ENCODE peak calls at places on chromosomes 6 and 20, in six cellular contexts. F is NCI-H524; R is stimulated activated CD4-positive, alpha-beta T cell treated with anti-CD3 and anti-CD28 coated beads, Interleukin-12 subunit alpha, Interleukin-12 subunit beta, amount 100 ng/mL, for 4 hours; L is NCI-H460; G is heart left ventricle; M is CD4-positive, alpha-beta memory T cell. H is an unnamed sample.

GRCh38 chr6:43968110-43968965 is 158.9 kb downstream of the MRPL14 start:
- DNase-seq in F (no peak), R (no peak), L (no peak), G (no peak), M (no peak), H (no peak)

GRCh38 chr20:52540489-52540888 is 348.9 kb upstream of the ZFP64 start:
- DNase-seq in F (no peak), R (no peak), L (no peak), G (no peak), M (no peak), H (no peak)

GRCh38 chr6:136534268-136534667 is 16.0 kb downstream of the MAP7 start:
- DNase-seq in F (no peak), R (no peak), L (no peak), G (no peak), M (no peak), H (no peak)

GRCh38 chr6:26296857-26297648 is 67.9 kb upstream of the BTN3A2 start:
- DNase-seq in F (no peak), R (no peak), L (no peak), G (no peak), M (no peak), H (no peak)

GRCh38 chr6:13641315-13641714 is 26.2 kb downstream of the NOL7 start:
- DNase-seq in F (no peak), R (no peak), L (no peak), G (no peak), M (no peak), H (no peak)

GRCh38 chr6:132088150-132088549 is 137.0 kb upstream of the CCN2 start:
- DNase-seq in F (no peak), R (no peak), L (no peak), G (no peak), M (no peak), H (no peak)

GRCh38 chr6:164753517-164753916 is 555.9 kb downstream of the C6orf118 start:
- DNase-seq in F (no peak), R (no peak), L (no peak), G (no peak), M (no peak), H (no peak)

GRCh38 chr6:6407061-6407723 is 86.7 kb upstream of the F13A1 start:
- DNase-seq in F (no peak), R (no peak), L (no peak), G (no peak), M (no peak), H (no peak)

GRCh38 chr6:89239338-89239737 is 22.2 kb upstream of the GABRR1 start:
- DNase-seq in F (no peak), R (no peak), L (no peak), G (no peak), M (peak), H (no peak)

GRCh38 chr20:2379511-2380229 is 1.0 kb upstream of the TGM6 start:
- DNase-seq in F (no peak), R (no peak), L (no peak), G (no peak), M (peak), H (no peak)

GRCh38 chr6:17012421-17013225 is 89.2 kb upstream of the STMND1 start:
- DNase-seq in F (no peak), R (no peak), L (no peak), G (no peak), M (no peak), H (peak)

H was measured in testis.